ENCODE peak calls at places on chromosomes 11 and 22, in ten cellular contexts. Q, O, B, V, A, W, E, K, R and L are unnamed samples.

GRCh38 chr11:111200010-111200534 is 45.5 kb upstream of the POU2AF2 start:
- DNase-seq in Q (no peak), O (no peak), B (no peak), V (no peak), A (no peak), W (no peak), E (no peak), K (no peak), R (no peak), L (no peak)

GRCh38 chr11:47538741-47539575 is 14.0 kb downstream of the CELF1 start:
- DNase-seq in Q (no peak), O (no peak), B (no peak), V (no peak), A (no peak), W (no peak), E (no peak), K (no peak), R (no peak), L (no peak)

GRCh38 chr22:29385305-29385704 is 3.1 kb downstream of the AP1B1 start:
- DNase-seq in Q (no peak), O (no peak), B (no peak), V (no peak), A (no peak), W (no peak), E (no peak), K (no peak), R (no peak), L (no peak)

GRCh38 chr11:19426022-19426718 is 185.4 kb upstream of the E2F8 start:
- DNase-seq in Q (no peak), O (no peak), B (no peak), V (no peak), A (no peak), W (no peak), E (no peak), K (no peak), R (no peak), L (no peak)

GRCh38 chr11:66126808-66127555 is 56.9 kb downstream of the PACS1 start:
- DNase-seq in Q (no peak), O (no peak), B (peak), V (peak), A (no peak), W (peak), E (peak), K (peak), R (peak), L (peak)

GRCh38 chr11:105757107-105757506 is 147.2 kb downstream of the GRIA4 start:
- DNase-seq in Q (no peak), O (no peak), B (no peak), V (no peak), A (no peak), W (no peak), E (no peak), K (no peak), R (no peak), L (no peak)

GRCh38 chr11:16744128-16744725 is 5.8 kb downstream of the C11orf58 start:
- DNase-seq in Q (no peak), O (no peak), B (no peak), V (no peak), A (no peak), W (no peak), E (no peak), K (no peak), R (no peak), L (no peak)

GRCh38 chr11:86588566-86589090 is 83.8 kb downstream of the ME3 start:
- DNase-seq in Q (no peak), O (no peak), B (no peak), V (no peak), A (no peak), W (no peak), E (no peak), K (no peak), R (no peak), L (no peak)

GRCh38 chr11:117570701-117571100 is 226.3 kb downstream of the DSCAML1 start:
- DNase-seq in Q (no peak), O (no peak), B (no peak), V (no peak), A (no peak), W (no peak), E (no peak), K (no peak), R (no peak), L (no peak)

GRCh38 chr11:64834723-64835615 is 9.5 kb downstream of the CDC42BPG start:
- DNase-seq in Q (peak), O (no peak), B (no peak), V (no peak), A (no peak), W (no peak), E (no peak), K (no peak), R (no peak), L (no peak)

GRCh38 chr11:94546886-94547285 is 3.2 kb downstream of the FUT4 start:
- DNase-seq in Q (no peak), O (no peak), B (no peak), V (no peak), A (no peak), W (no peak), E (no peak), K (no peak), R (no peak), L (no peak)

GRCh38 chr11:116194156-116194904 is 578.5 kb downstream of the BUD13 start:
- DNase-seq in Q (no peak), O (no peak), B (no peak), V (no peak), A (no peak), W (no peak), E (no peak), K (no peak), R (no peak), L (no peak)

GRCh38 chr11:83475741-83476140 is 189.6 kb upstream of the CCDC90B start:
- DNase-seq in Q (no peak), O (no peak), B (no peak), V (no peak), A (no peak), W (no peak), E (no peak), K (no peak), R (no peak), L (no peak)

GRCh38 chr11:106684944-106685343 is 333.3 kb downstream of the GUCY1A2 start:
- DNase-seq in Q (no peak), O (no peak), B (no peak), V (no peak), A (no peak), W (no peak), E (no peak), K (no peak), R (no peak), L (no peak)

GRCh38 chr22:19762315-19763140 is 1.9 kb downstream of the TBX1 start:
- DNase-seq in Q (no peak), O (no peak), B (no peak), V (no peak), A (no peak), W (no peak), E (no peak), K (no peak), R (no peak), L (no peak)

GRCh38 chr11:14861680-14862079 is 30.4 kb downstream of the CYP2R1 start:
- DNase-seq in Q (no peak), O (no peak), B (no peak), V (no peak), A (no peak), W (no peak), E (no peak), K (no peak), R (no peak), L (no peak)

GRCh38 chr11:121137005-121137404 is 36.0 kb downstream of the TECTA start:
- DNase-seq in Q (no peak), O (no peak), B (no peak), V (no peak), A (no peak), W (no peak), E (no peak), K (no peak), R (no peak), L (no peak)

GRCh38 chr11:48366365-48366764 is at the start of gene OR4C5:
- DNase-seq in Q (no peak), O (no peak), B (no peak), V (no peak), A (no peak), W (no peak), E (no peak), K (no peak), R (no peak), L (no peak)

GRCh38 chr11:69914286-69915150 is 95.3 kb upstream of the FGF3 start:
- DNase-seq in Q (no peak), O (no peak), B (no peak), V (no peak), A (no peak), W (peak), E (no peak), K (no peak), R (no peak), L (no peak)

GRCh38 chr11:62707277-62707771 is at the start of the genes BSCL2 and GNG3:
- DNase-seq in Q (peak), O (no peak), B (no peak), V (no peak), A (no peak), W (no peak), E (peak), K (no peak), R (no peak), L (no peak)

GRCh38 chr11:67371199-67371548 is 2.2 kb downstream of the CLCF1 start:
- DNase-seq in Q (no peak), O (no peak), B (no peak), V (no peak), A (no peak), W (no peak), E (no peak), K (no peak), R (no peak), L (no peak)

GRCh38 chr11:46465683-46466082 is 74.1 kb upstream of the CHRM4 start:
- DNase-seq in Q (no peak), O (no peak), B (no peak), V (no peak), A (no peak), W (no peak), E (no peak), K (no peak), R (no peak), L (no peak)

GRCh38 chr22:47899894-47900293 is 1137.4 kb downstream of the TBC1D22A start:
- DNase-seq in Q (no peak), O (no peak), B (no peak), V (no peak), A (no peak), W (no peak), E (no peak), K (no peak), R (no peak), L (no peak)

GRCh38 chr11:21771097-21771496 is 421.8 kb upstream of the ANO5 start:
- DNase-seq in Q (no peak), O (no peak), B (no peak), V (no peak), A (no peak), W (no peak), E (no peak), K (no peak), R (no peak), L (no peak)

GRCh38 chr11:106133529-106133928 is 56.1 kb downstream of the AASDHPPT start:
- DNase-seq in Q (no peak), O (no peak), B (no peak), V (peak), A (no peak), W (no peak), E (no peak), K (no peak), R (peak), L (no peak)

GRCh38 chr22:43739851-43740250 is 72.3 kb downstream of the EFCAB6 start:
- DNase-seq in Q (no peak), O (no peak), B (no peak), V (no peak), A (no peak), W (no peak), E (no peak), K (no peak), R (no peak), L (no peak)

GRCh38 chr11:76216536-76217326 is 10.4 kb upstream of the WNT11 start:
- DNase-seq in Q (no peak), O (no peak), B (no peak), V (no peak), A (no peak), W (peak), E (no peak), K (no peak), R (no peak), L (no peak)

GRCh38 chr11:23540101-23540561 is 679.9 kb upstream of the CCDC179 start:
- DNase-seq in Q (peak), O (no peak), B (peak), V (peak), A (peak), W (no peak), E (no peak), K (no peak), R (peak), L (peak)

GRCh38 chr11:125284209-125284608 is 119.7 kb downstream of the PKNOX2 start:
- DNase-seq in Q (no peak), O (no peak), B (no peak), V (no peak), A (no peak), W (no peak), E (no peak), K (no peak), R (no peak), L (no peak)
- TF ChIP-seq CTCF in Q (no peak), O (no peak), B (no peak), V (no peak), A (no peak), W (no peak), E (no peak), K (no peak), R (no peak), L (no peak)

GRCh38 chr11:75022759-75023396 is 34.1 kb downstream of the NEU3 start:
- DNase-seq in Q (peak), O (peak), B (peak), V (peak), A (peak), W (peak), E (peak), K (peak), R (peak), L (peak)
- TF ChIP-seq CTCF in Q (peak), O (peak), B (peak), V (peak), A (peak), W (peak), E (peak), K (peak), R (peak), L (peak)

GRCh38 chr11:35360059-35360530 is 59.3 kb downstream of the SLC1A2 start:
- DNase-seq in Q (no peak), O (no peak), B (no peak), V (no peak), A (no peak), W (no peak), E (no peak), K (peak), R (no peak), L (no peak)

GRCh38 chr11:35364101-35364780 is 55.1 kb downstream of the SLC1A2 start:
- DNase-seq in Q (peak), O (peak), B (peak), V (no peak), A (peak), W (peak), E (peak), K (peak), R (no peak), L (no peak)

GRCh38 chr11:35365395-35365794 is 54.0 kb downstream of the SLC1A2 start:
- DNase-seq in Q (no peak), O (no peak), B (no peak), V (no peak), A (no peak), W (no peak), E (no peak), K (no peak), R (no peak), L (no peak)

GRCh38 chr11:35363246-35364100 is 55.9 kb downstream of the SLC1A2 start:
- DNase-seq in Q (no peak), O (no peak), B (no peak), V (no peak), A (no peak), W (no peak), E (no peak), K (peak), R (no peak), L (no peak)

DNA sequence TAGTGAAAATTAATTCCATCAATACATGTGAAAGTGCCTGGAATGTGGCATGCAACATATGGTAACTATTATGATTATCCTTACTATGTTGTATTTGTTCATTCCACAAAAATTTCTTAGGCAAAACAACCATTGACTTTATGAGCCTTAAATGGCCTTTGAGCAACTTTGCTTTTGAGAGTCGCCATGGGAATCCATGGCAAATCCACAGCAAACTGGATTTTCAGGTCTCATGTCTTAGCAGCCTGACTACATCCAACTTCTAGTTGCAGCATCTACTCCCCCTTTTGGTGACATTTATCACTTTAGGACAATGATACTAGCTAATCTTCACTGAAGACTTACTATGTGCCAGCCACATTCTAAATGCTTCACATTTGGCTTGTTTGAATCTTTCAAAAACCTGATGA is 56.8 kb downstream of the SLC1A2 start:
- DNase-seq in Q (no peak), O (no peak), B (peak), V (no peak), A (no peak), W (no peak), E (no peak), K (no peak), R (no peak), L (no peak)
- TF ChIP-seq CTCF in Q (no peak), O (no peak), B (peak), V (no peak), A (no peak), W (no peak), E (no peak), K (no peak), R (no peak), L (no peak)

DNA sequence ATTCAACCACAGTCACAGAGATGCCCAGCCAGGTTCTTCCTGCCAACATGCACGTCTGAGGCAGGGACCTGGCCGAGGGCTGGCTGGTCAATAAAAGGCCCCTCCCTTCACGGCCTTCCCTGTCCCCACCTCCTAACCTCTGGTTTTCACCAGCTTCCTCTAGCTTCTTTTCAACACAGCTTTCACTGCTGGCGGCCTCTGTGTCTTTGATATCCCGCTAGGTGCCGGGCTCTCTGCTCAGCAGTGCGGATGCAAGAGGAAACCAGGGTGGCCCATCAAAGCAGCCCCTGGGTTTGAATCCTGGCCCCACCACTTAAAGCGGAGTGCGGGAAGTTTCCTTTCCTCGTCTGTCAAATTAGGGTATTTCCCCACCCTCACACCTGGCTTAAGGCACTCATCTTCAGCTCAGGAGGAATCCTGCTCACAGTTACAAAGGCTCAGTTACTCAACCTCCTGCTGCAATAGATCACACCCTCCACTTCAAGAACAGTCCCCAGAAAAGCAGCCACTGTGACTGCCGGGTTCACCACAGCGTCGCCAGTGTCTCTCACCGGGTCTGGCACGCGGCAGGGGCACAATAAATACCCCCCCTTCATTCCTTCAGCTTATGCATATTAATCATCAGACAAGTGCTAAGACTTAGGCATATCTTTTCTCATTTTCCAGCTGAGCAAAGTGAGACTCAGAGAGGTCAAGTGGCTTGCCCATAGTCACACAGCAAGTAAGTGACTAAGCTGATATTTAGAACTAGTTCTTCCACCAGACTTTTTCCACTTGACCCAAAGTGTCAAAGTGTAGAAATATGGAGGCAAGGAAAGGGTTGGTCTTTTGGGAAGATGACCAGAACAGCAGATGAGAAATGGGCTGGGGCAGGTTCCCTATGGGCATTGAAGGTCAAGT is 45.7 kb downstream of the TXN2 start:
- DNase-seq in Q (peak), O (no peak), B (no peak), V (no peak), A (no peak), W (no peak), E (no peak), K (no peak), R (peak), L (peak)
- TF ChIP-seq CTCF in Q (no peak), O (no peak), B (no peak), V (no peak), A (no peak), W (no peak), E (no peak), K (no peak), R (no peak), L (no peak)

DNA sequence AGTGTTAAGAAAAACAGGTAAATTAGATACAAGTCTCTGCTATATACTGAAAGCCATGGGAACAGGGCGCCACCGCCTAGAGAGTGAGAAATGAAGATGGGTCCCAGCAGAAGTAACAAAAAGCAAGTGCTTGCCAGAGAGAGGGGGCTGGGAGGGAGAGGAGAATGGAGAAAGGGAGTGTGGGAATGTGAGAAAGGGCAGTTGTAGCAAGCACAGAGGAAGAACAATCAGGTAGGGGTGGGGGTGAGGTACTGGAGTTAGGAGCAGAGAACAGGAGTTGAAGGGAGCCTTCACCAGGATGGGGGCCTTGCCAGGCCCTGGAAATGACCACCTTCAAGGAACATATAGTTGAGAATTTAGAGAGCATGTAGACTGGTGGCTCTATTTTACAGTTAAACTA is 66.8 kb downstream of the TCF20 start:
- DNase-seq in Q (no peak), O (no peak), B (no peak), V (no peak), A (no peak), W (no peak), E (no peak), K (no peak), R (no peak), L (no peak)
- TF ChIP-seq CTCF in Q (no peak), O (no peak), B (no peak), V (no peak), A (no peak), W (no peak), E (no peak), K (no peak), R (no peak), L (no peak)

GRCh38 chr22:42519544-42520237 is at the start of gene RRP7A:
- DNase-seq in Q (peak), O (peak), B (peak), V (peak), A (peak), W (peak), E (peak), K (peak), R (peak), L (peak)
- TF ChIP-seq CTCF in Q (no peak), O (no peak), B (peak), V (no peak), A (no peak), W (no peak), E (no peak), K (no peak), R (no peak), L (no peak)

GRCh38 chr11:113387605-113388211 is at the start of gene ANKK1:
- DNase-seq in Q (peak), O (no peak), B (no peak), V (no peak), A (no peak), W (no peak), E (no peak), K (no peak), R (no peak), L (no peak)
- TF ChIP-seq CTCF in Q (peak), O (no peak), B (no peak), V (no peak), A (no peak), W (peak), E (no peak), K (no peak), R (no peak), L (no peak)